ENCODE peak calls at places on chromosome 3, in four cellular contexts. One of them, this sample, is unnamed.

GRCh38 chr3:177041021-177041729 is 156.1 kb downstream of the TBL1XR1 start:
- DNase-seq in neural crest cell: no peak
- DNase-seq in GM12892: no peak
- DNase-seq in SW480: no peak
- DNase-seq in this sample: no peak

GRCh38 chr3:37765591-37766219 is 96.0 kb upstream of the CTDSPL start:
- DNase-seq in GM12892: no peak
- DNase-seq in SW480: no peak
- DNase-seq in neural crest cell: peak
- DNase-seq in this sample: peak

GRCh38 chr3:161342629-161343028 is 28.7 kb downstream of the SPTSSB start:
- DNase-seq in SW480: no peak
- DNase-seq in GM12892: no peak
- DNase-seq in neural crest cell: no peak
- DNase-seq in this sample: no peak

GRCh38 chr3:196141866-196142673 is 60.2 kb upstream of the TFRC start:
- DNase-seq in GM12892: no peak
- DNase-seq in SW480: no peak
- DNase-seq in neural crest cell: no peak
- DNase-seq in this sample: no peak

GRCh38 chr3:134485075-134485536 is 679 bp downstream of the ANAPC13 start:
- DNase-seq in neural crest cell: no peak
- DNase-seq in SW480: peak
- DNase-seq in GM12892: peak
- DNase-seq in this sample: peak

GRCh38 chr3:45204136-45204535 is 22.0 kb downstream of the TMEM158 start:
- DNase-seq in neural crest cell: no peak
- DNase-seq in SW480: no peak
- DNase-seq in GM12892: no peak
- DNase-seq in this sample: no peak

GRCh38 chr3:8441969-8442559 is 59.6 kb upstream of the LMCD1 start:
- DNase-seq in SW480: peak
- DNase-seq in GM12892: no peak
- DNase-seq in neural crest cell: peak
- DNase-seq in this sample: peak

GRCh38 chr3:188369526-188369925 is 215.6 kb downstream of the LPP start:
- DNase-seq in GM12892: no peak
- DNase-seq in neural crest cell: no peak
- DNase-seq in SW480: no peak
- DNase-seq in this sample: no peak

GRCh38 chr3:51799879-51800757 is 21.1 kb upstream of the IQCF6 start:
- DNase-seq in SW480: peak
- DNase-seq in neural crest cell: peak
- DNase-seq in GM12892: no peak
- DNase-seq in this sample: peak

GRCh38 chr3:141789281-141789680 is 26.1 kb downstream of the GRK7 start:
- DNase-seq in SW480: peak
- DNase-seq in GM12892: no peak
- DNase-seq in neural crest cell: no peak
- DNase-seq in this sample: peak

GRCh38 chr3:159532577-159532976 is 456.1 kb upstream of the IL12A start:
- DNase-seq in neural crest cell: no peak
- DNase-seq in SW480: no peak
- DNase-seq in GM12892: no peak
- DNase-seq in this sample: no peak

GRCh38 chr3:111069974-111070751 is 1.5 kb upstream of the NECTIN3 start:
- DNase-seq in GM12892: no peak
- DNase-seq in SW480: no peak
- DNase-seq in neural crest cell: no peak
- DNase-seq in this sample: no peak

GRCh38 chr3:194514626-194515025 is 27.8 kb upstream of the ATP13A3 start:
- DNase-seq in neural crest cell: no peak
- DNase-seq in GM12892: no peak
- DNase-seq in SW480: no peak
- DNase-seq in this sample: no peak

GRCh38 chr3:129413687-129414506 is 14.5 kb downstream of the EFCAB12 start:
- DNase-seq in GM12892: no peak
- DNase-seq in SW480: peak
- DNase-seq in neural crest cell: no peak
- DNase-seq in this sample: peak

GRCh38 chr3:31534036-31534435 is 1.3 kb downstream of the STT3B start:
- DNase-seq in neural crest cell: no peak
- DNase-seq in GM12892: no peak
- DNase-seq in SW480: peak
- DNase-seq in this sample: peak

GRCh38 chr3:182133752-182134151 is 422.0 kb downstream of the SOX2 start:
- DNase-seq in GM12892: no peak
- DNase-seq in SW480: no peak
- DNase-seq in neural crest cell: no peak
- DNase-seq in this sample: no peak

GRCh38 chr3:129166579-129167332 is 5.9 kb upstream of the ISY1 start:
- DNase-seq in SW480: no peak
- DNase-seq in GM12892: no peak
- DNase-seq in neural crest cell: no peak
- DNase-seq in this sample: no peak

GRCh38 chr3:133829310-133829707 is 23.7 kb downstream of the SRPRB start:
- DNase-seq in SW480: no peak
- DNase-seq in neural crest cell: no peak
- DNase-seq in GM12892: no peak
- DNase-seq in this sample: no peak

GRCh38 chr3:117059054-117059989 is 349.7 kb downstream of the TUSC7 start:
- DNase-seq in neural crest cell: no peak
- DNase-seq in SW480: peak
- DNase-seq in GM12892: no peak
- DNase-seq in this sample: no peak

GRCh38 chr3:86838927-86839326 is 152.0 kb downstream of the VGLL3 start:
- DNase-seq in neural crest cell: no peak
- DNase-seq in SW480: no peak
- DNase-seq in GM12892: no peak
- DNase-seq in this sample: no peak

GRCh38 chr3:48157950-48158376 is 30.3 kb downstream of the CDC25A start:
- DNase-seq in SW480: peak
- DNase-seq in neural crest cell: peak
- DNase-seq in GM12892: no peak
- DNase-seq in this sample: peak

GRCh38 chr3:125267460-125267859 is 54.9 kb upstream of the SLC12A8 start:
- DNase-seq in SW480: no peak
- DNase-seq in GM12892: no peak
- DNase-seq in neural crest cell: no peak
- DNase-seq in this sample: no peak

GRCh38 chr3:150763841-150764483 is 993 bp upstream of the SIAH2 start:
- DNase-seq in GM12892: no peak
- DNase-seq in neural crest cell: peak
- DNase-seq in SW480: peak
- DNase-seq in this sample: no peak

GRCh38 chr3:127426444-127427168 is 138.8 kb upstream of the PRR20G start:
- DNase-seq in neural crest cell: peak
- DNase-seq in SW480: no peak
- DNase-seq in GM12892: no peak
- DNase-seq in this sample: no peak

GRCh38 chr3:39149059-39149455 is 4.3 kb downstream of the CSRNP1 start:
- DNase-seq in GM12892: no peak
- DNase-seq in SW480: no peak
- DNase-seq in neural crest cell: no peak
- DNase-seq in this sample: no peak

GRCh38 chr3:68007621-68008226 is 353.3 kb upstream of the SUCLG2 start:
- DNase-seq in neural crest cell: peak
- DNase-seq in SW480: no peak
- DNase-seq in GM12892: no peak
- DNase-seq in this sample: no peak

GRCh38 chr3:158792709-158793108 is 9.1 kb upstream of the MFSD1 start:
- DNase-seq in GM12892: no peak
- DNase-seq in neural crest cell: no peak
- DNase-seq in SW480: no peak
- DNase-seq in this sample: no peak

GRCh38 chr3:140187028-140187427 is 252.0 kb downstream of the CLSTN2 start:
- DNase-seq in GM12892: no peak
- DNase-seq in SW480: peak
- DNase-seq in neural crest cell: no peak
- DNase-seq in this sample: no peak